ENCODE peak calls at places on chromosome 22, in seven cellular contexts. K, M, P, D, F, N and O are unnamed samples.

GRCh38 chr22:42330953-42331525 is 60.6 kb upstream of the TCF20 start:
- DNase-seq in F (no peak), P (no peak), D (no peak), N (peak; percentile 39), M (no peak), K (peak; percentile 77), O (no peak)

GRCh38 chr22:19803736-19804267 is 43.2 kb downstream of the TBX1 start:
- DNase-seq in F (no peak), D (no peak), P (no peak), N (no peak), K (no peak), M (peak; percentile 20), O (no peak)

GRCh38 chr22:23072911-23073491 is 2.7 kb downstream of the GNAZ start:
- DNase-seq in N (no peak), M (no peak), K (no peak), D (peak; percentile 2), P (no peak), F (peak; percentile 24), O (peak; percentile 6)

GRCh38 chr22:32518848-32519247 is 44.2 kb downstream of the FBXO7 start:
- DNase-seq in D (no peak), F (no peak), P (no peak), K (peak; percentile 37), N (no peak), M (no peak), O (no peak)

GRCh38 chr22:31272522-31273446 is 19.5 kb downstream of the PIK3IP1 start:
- DNase-seq in K (peak; percentile 66), P (peak; percentile 75), D (no peak), F (peak; percentile 39), N (peak; percentile 89), M (peak; percentile 79), O (no peak)

GRCh38 chr22:25690798-25691197 is 51.2 kb upstream of the MYO18B start:
- DNase-seq in N (no peak), P (no peak), M (no peak), F (no peak), D (no peak), K (no peak), O (no peak)

GRCh38 chr22:33869946-33870345 is 50.3 kb downstream of the LARGE1 start:
- DNase-seq in K (no peak), M (no peak), D (no peak), P (no peak), F (no peak), N (no peak), O (no peak)

GRCh38 chr22:48953830-48954229 is 873.8 kb downstream of the BRD1 start:
- DNase-seq in P (no peak), N (no peak), D (no peak), K (no peak), F (no peak), M (no peak), O (no peak)

GRCh38 chr22:20591660-20592310 is 84.4 kb downstream of the MED15 start:
- DNase-seq in K (no peak), F (peak; percentile 16), P (peak; percentile 67), D (no peak), N (peak; percentile 63), M (no peak), O (no peak)

GRCh38 chr22:30874431-30875370 is 93.9 kb downstream of the MORC2 start:
- DNase-seq in N (no peak), M (peak; percentile 9), D (peak; percentile 2), F (no peak), P (no peak), K (no peak), O (no peak)

GRCh38 chr22:32396746-32397145 is 15.3 kb downstream of the RTCB start:
- DNase-seq in P (no peak), K (no peak), D (no peak), M (no peak), N (no peak), F (peak; percentile 13), O (no peak)

GRCh38 chr22:31605851-31606585 is 56.0 kb downstream of the PISD start:
- DNase-seq in N (no peak), K (no peak), P (no peak), F (no peak), D (no peak), M (no peak), O (no peak)

GRCh38 chr22:24106385-24107381 is 74.6 kb upstream of the SUSD2 start:
- DNase-seq in K (peak; percentile 45), M (no peak), P (no peak), N (peak; percentile 20), F (no peak), D (no peak), O (no peak)

GRCh38 chr22:31838917-31839316 is 85.1 kb downstream of the DEPDC5 start:
- DNase-seq in K (no peak), M (no peak), N (no peak), P (no peak), D (no peak), F (peak; percentile 39), O (no peak)

GRCh38 chr22:22099833-22100812 is 117.5 kb upstream of the TOP3B start:
- DNase-seq in P (no peak), F (no peak), N (peak; percentile 38), M (no peak), D (no peak), K (peak; percentile 71), O (no peak)

DNA sequence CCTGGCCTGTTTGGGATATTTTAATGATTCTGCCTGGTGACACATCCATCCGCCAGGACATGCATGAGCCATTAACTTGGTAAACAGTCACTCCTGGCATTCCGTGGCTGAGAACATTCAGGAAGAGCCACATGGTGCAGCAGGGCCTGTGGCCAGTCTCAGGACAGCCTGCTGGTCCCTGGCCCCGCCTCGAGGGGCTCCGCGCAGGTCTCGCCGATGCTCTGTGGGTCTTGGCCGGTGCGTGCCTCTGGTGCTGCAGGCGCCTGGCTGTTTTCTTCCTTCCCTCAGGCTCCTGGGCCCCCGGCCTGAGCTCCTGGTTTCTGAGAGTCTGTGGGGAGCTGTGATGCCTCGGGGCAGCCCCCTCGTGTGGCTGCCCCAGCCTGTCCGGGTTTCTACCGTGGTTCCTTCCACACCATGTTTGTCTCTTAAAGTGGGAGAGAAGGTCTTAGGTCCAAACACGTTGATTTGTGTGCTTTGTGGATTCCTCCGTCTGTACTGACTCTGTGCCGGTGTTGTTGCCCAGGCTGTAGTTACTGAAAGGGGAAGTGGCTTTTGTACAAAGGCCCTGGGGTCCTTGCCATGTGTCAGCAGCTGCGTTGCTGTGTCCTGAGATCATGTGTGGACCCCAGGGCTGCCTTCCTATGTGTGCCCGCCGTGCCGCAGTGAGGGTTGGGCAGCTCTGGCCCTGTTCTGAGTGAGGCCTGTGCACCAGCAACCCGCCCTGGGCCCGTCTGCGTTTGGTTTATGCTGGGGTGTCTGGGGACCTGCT is 6.5 kb downstream of the TRABD start:
- DNase-seq in M (no peak), F (no peak), K (peak; percentile 83), D (no peak), N (no peak), P (no peak), O (peak; percentile 10)
- H3K36me3 ChIP-seq in M (peaks cover 36% of the 10 kb centered on the region), F (peaks cover 22% of the 10 kb centered on the region), K (peaks cover 59% of the 10 kb centered on the region), D (no peaks in the 10 kb centered on the region), N (no peaks in the 10 kb centered on the region), P (no peaks in the 10 kb centered on the region), O (peaks cover 33% of the 10 kb centered on the region)

DNA sequence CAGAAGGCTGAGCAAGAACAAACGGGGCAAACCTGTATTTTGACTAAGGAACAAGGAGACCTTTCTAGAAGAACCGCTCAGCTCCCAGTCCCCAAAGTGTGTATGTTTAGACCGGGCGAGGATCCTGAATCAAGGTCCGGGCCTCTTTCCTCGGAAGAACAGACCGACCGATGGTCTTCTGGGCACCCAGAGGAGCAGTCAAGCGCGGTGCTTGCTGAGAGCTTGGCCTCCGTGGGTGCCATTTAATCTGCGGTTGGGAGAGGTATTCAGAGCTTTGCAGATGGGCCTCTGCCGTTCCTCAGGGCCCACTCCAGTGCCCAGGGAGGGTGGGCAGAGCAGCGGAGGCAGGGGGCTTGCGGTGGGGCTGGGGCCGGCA is 26.5 kb upstream of the ATXN10 start:
- DNase-seq in M (no peak), K (no peak), N (no peak), D (no peak), P (no peak), F (no peak), O (no peak)
- H3K4me3 ChIP-seq in M (no peak overlapping the region), K (no peak overlapping the region), N (no peak overlapping the region), D (no peak overlapping the region), P (no peak overlapping the region), F (no peak overlapping the region), O (no peak overlapping the region)

GRCh38 chr22:40345801-40346177 is 511 bp upstream of the ADSL start:
- DNase-seq in N (peak; percentile 53), D (peak; percentile 29), P (peak; percentile 47), K (peak; percentile 69), M (peak; percentile 36), F (peak; percentile 49), O (peak; percentile 60)

GRCh38 chr22:40347300-40347699 is 1.0 kb downstream of the ADSL start:
- DNase-seq in K (no peak), P (no peak), D (no peak), N (no peak), M (no peak), F (no peak), O (no peak)

GRCh38 chr22:40345271-40345670 is 1.0 kb upstream of the ADSL start:
- DNase-seq in D (no peak), P (no peak), M (no peak), N (no peak), F (peak; percentile 52), K (peak; percentile 30), O (peak; percentile 63)

GRCh38 chr22:40348025-40348658 is 1.8 kb downstream of the ADSL start:
- DNase-seq in F (peak; percentile 45), K (peak; percentile 71), M (peak; percentile 56), P (peak; percentile 59), D (no peak), N (peak; percentile 56), O (peak; percentile 71)

GRCh38 chr22:40346178-40347064 is at the start of gene ADSL:
- DNase-seq in N (peak; percentile 94), M (peak; percentile 89), K (peak; percentile 91), P (peak; percentile 95), D (peak; percentile 90), F (peak; percentile 84), O (peak; percentile 92)
- TF ChIP-seq CTCF in N (peak; percentile 2), M (no peak), K (no peak), P (no peak), D (no peak), F (peak; percentile 8), O (no peak)

GRCh38 chr22:17101475-17102296 is 16.9 kb downstream of the IL17RA start:
- DNase-seq in N (no peak), K (no peak), D (no peak), M (no peak), F (no peak), P (no peak), O (no peak)

GRCh38 chr22:17102297-17102667 is 17.5 kb downstream of the IL17RA start:
- DNase-seq in M (no peak), F (no peak), K (no peak), D (no peak), P (no peak), N (no peak), O (no peak)

GRCh38 chr22:17105143-17106129 is 15.7 kb downstream of the TMEM121B start:
- DNase-seq in N (no peak), K (no peak), F (no peak), M (no peak), D (no peak), P (no peak), O (no peak)

GRCh38 chr22:17104336-17104935 is 16.7 kb downstream of the TMEM121B start:
- DNase-seq in N (no peak), F (no peak), P (no peak), D (no peak), K (no peak), M (no peak), O (no peak)

DNA sequence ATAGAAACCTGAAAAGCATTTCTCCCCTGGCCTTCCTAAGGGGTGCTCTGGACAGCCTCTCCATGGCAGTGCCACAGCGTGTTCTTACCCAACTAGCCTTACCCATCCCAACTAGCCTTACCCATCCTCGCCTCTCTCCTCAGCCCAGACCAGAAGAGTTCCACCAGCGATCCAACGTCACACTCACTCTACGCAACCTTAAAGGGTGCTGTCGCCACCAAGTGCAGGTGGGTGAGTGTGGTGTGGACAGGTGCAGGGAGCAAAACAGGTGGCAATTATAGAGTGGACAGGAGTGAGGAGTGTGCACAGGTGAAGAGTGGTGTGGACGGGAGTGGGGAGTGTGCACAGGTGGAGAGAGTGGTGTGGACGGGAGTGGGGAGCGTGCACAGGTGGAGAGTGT is 17.8 kb downstream of the TMEM121B start:
- DNase-seq in M (no peak), D (no peak), F (no peak), K (no peak), N (no peak), P (no peak), O (no peak)
- H3K36me3 ChIP-seq in M (no peaks in the 10 kb centered on the region), D (no peaks in the 10 kb centered on the region), F (peaks cover 13% of the 10 kb centered on the region), K (peaks cover 26% of the 10 kb centered on the region), N (no peaks in the 10 kb centered on the region), P (no peaks in the 10 kb centered on the region), O (no peaks in the 10 kb centered on the region)